ENCODE peak calls at places on chromosome 1, in nine cellular contexts. One of them, this sample, is unnamed.

GRCh38 chr1:201739492-201740085 is 89.4 kb upstream of the IPO9 start:
- DNase-seq in mesendoderm: peak
- DNase-seq in H4: no peak
- DNase-seq in HFF-Myc: no peak
- DNase-seq in mammary epithelial cell: peak
- DNase-seq in ureter: no peak
- DNase-seq in GM12891: peak
- DNase-seq in hippocampal formation: peak
- DNase-seq in neural crest cell: peak
- DNase-seq in this sample: peak

GRCh38 chr1:213274140-213274539 is 223.1 kb downstream of the RPS6KC1 start:
- DNase-seq in mammary epithelial cell: no peak
- DNase-seq in mesendoderm: no peak
- DNase-seq in GM12891: no peak
- DNase-seq in ureter: no peak
- DNase-seq in H4: no peak
- DNase-seq in hippocampal formation: no peak
- DNase-seq in HFF-Myc: peak
- DNase-seq in neural crest cell: no peak
- DNase-seq in this sample: peak

GRCh38 chr1:101236546-101237228 is at the start of gene S1PR1:
- DNase-seq in hippocampal formation: no peak
- DNase-seq in mesendoderm: peak
- DNase-seq in H4: peak
- DNase-seq in neural crest cell: peak
- DNase-seq in ureter: peak
- DNase-seq in HFF-Myc: no peak
- DNase-seq in mammary epithelial cell: peak
- DNase-seq in GM12891: no peak
- DNase-seq in this sample: peak

GRCh38 chr1:204975568-204976235 is 67.3 kb upstream of the CNTN2 start:
- DNase-seq in mammary epithelial cell: peak
- DNase-seq in hippocampal formation: peak
- DNase-seq in neural crest cell: peak
- DNase-seq in ureter: peak
- DNase-seq in GM12891: peak
- DNase-seq in mesendoderm: peak
- DNase-seq in HFF-Myc: no peak
- DNase-seq in H4: peak
- DNase-seq in this sample: peak

GRCh38 chr1:16012590-16013219 is 5.1 kb downstream of the HSPB7 start:
- DNase-seq in GM12891: peak
- DNase-seq in mammary epithelial cell: no peak
- DNase-seq in H4: peak
- DNase-seq in HFF-Myc: no peak
- DNase-seq in ureter: peak
- DNase-seq in hippocampal formation: no peak
- DNase-seq in mesendoderm: peak
- DNase-seq in neural crest cell: peak
- DNase-seq in this sample: peak

GRCh38 chr1:101079341-101079740 is 53.8 kb upstream of the DPH5 start:
- DNase-seq in H4: no peak
- DNase-seq in hippocampal formation: no peak
- DNase-seq in HFF-Myc: no peak
- DNase-seq in mammary epithelial cell: no peak
- DNase-seq in ureter: no peak
- DNase-seq in GM12891: no peak
- DNase-seq in neural crest cell: no peak
- DNase-seq in mesendoderm: no peak
- DNase-seq in this sample: no peak

GRCh38 chr1:180268556-180269044 is 38.5 kb downstream of the LHX4 start:
- DNase-seq in mesendoderm: no peak
- DNase-seq in HFF-Myc: no peak
- DNase-seq in ureter: peak
- DNase-seq in mammary epithelial cell: no peak
- DNase-seq in neural crest cell: no peak
- DNase-seq in hippocampal formation: no peak
- DNase-seq in H4: no peak
- DNase-seq in GM12891: no peak
- DNase-seq in this sample: peak

GRCh38 chr1:153347856-153348255 is 785 bp downstream of the PGLYRP4 start:
- DNase-seq in HFF-Myc: no peak
- DNase-seq in mesendoderm: no peak
- DNase-seq in neural crest cell: no peak
- DNase-seq in H4: no peak
- DNase-seq in ureter: no peak
- DNase-seq in GM12891: no peak
- DNase-seq in mammary epithelial cell: no peak
- DNase-seq in hippocampal formation: no peak
- DNase-seq in this sample: no peak

GRCh38 chr1:14340244-14340800 is 258.2 kb upstream of the KAZN start:
- DNase-seq in HFF-Myc: no peak
- DNase-seq in neural crest cell: no peak
- DNase-seq in mesendoderm: peak
- DNase-seq in hippocampal formation: no peak
- DNase-seq in mammary epithelial cell: no peak
- DNase-seq in H4: no peak
- DNase-seq in GM12891: no peak
- DNase-seq in ureter: no peak
- DNase-seq in this sample: no peak

GRCh38 chr1:25239681-25240541 is 7.3 kb downstream of the RSRP1 start:
- DNase-seq in mesendoderm: peak
- DNase-seq in GM12891: peak
- DNase-seq in hippocampal formation: peak
- DNase-seq in ureter: peak
- DNase-seq in mammary epithelial cell: peak
- DNase-seq in H4: peak
- DNase-seq in HFF-Myc: peak
- DNase-seq in neural crest cell: peak
- DNase-seq in this sample: peak